ENCODE peak calls at places on chromosome 18, in seven cellular contexts. N, T, E, I, Z, P and F are unnamed samples.

GRCh38 chr18:31301201-31301655 is 16.7 kb upstream of the DSG1 start:
- DNase-seq in N (peak), T (peak), E (no peak), I (no peak), Z (no peak), P (no peak), F (no peak)

GRCh38 chr18:37689841-37690240 is 124.2 kb upstream of the CELF4 start:
- DNase-seq in N (no peak), T (no peak), E (no peak), I (no peak), Z (no peak), P (no peak), F (no peak)

GRCh38 chr18:25516121-25516520 is 164.2 kb upstream of the ZNF521 start:
- DNase-seq in N (no peak), T (no peak), E (no peak), I (no peak), Z (no peak), P (no peak), F (no peak)

GRCh38 chr18:44133483-44133882 is 547.2 kb upstream of the SETBP1 start:
- DNase-seq in N (no peak), T (no peak), E (no peak), I (no peak), Z (no peak), P (no peak), F (no peak)

GRCh38 chr18:60873708-60874107 is 459.5 kb upstream of the CDH20 start:
- DNase-seq in N (no peak), T (no peak), E (no peak), I (no peak), Z (no peak), P (no peak), F (no peak)

GRCh38 chr18:38698108-38698507 is 1132.5 kb upstream of the CELF4 start:
- DNase-seq in N (no peak), T (no peak), E (no peak), I (no peak), Z (no peak), P (no peak), F (no peak)

GRCh38 chr18:5895300-5895885 is at the start of gene TMEM200C:
- DNase-seq in N (no peak), T (peak), E (peak), I (no peak), Z (no peak), P (no peak), F (no peak)

GRCh38 chr18:27844416-27844792 is 332.5 kb downstream of the CDH2 start:
- DNase-seq in N (no peak), T (peak), E (no peak), I (no peak), Z (no peak), P (no peak), F (no peak)

GRCh38 chr18:42813570-42813969 is 301.9 kb downstream of the RIT2 start:
- DNase-seq in N (no peak), T (no peak), E (no peak), I (no peak), Z (no peak), P (no peak), F (no peak)

GRCh38 chr18:50832754-50833153 is 12.9 kb upstream of the MRO start:
- DNase-seq in N (no peak), T (no peak), E (no peak), I (no peak), Z (no peak), P (no peak), F (no peak)

DNA sequence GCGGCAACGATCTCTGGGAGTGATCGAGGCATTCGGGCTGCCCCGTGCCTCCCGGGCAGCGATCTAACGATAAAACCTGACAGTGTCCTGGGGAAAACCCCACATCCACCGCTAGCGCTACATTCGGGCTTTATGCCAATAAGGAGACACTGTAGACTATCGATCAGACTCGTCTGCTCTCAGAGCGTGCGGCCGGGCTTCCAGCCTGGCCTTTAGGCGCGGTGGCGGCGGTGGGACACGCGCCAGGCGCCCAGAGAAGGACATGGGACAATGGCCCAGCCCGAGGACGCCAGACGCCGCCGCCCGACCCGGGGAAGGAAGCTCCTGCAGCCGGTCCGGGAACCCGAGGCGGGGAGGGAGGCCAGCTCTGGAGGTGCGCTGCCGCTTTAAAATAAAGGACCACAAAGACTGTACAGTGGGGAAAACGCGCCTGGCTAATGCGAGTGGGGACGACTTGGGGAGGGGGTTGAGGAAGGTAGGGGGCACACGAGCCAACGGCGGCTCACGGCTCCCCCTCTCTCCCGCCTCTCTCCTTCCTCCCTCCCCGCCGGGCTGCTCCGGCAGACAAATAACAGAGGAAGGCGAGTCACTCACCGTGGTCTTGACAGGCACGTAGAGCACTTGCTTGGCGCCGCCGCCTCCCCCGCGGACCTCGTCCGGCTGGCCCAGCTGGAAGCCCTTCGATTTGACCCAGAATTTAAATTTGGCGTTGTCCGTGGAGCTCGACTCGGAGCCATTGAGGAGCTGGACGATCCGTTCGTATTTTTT is 2.1 kb downstream of the NOL4 start:
- DNase-seq in N (no peak), T (no peak), E (no peak), I (no peak), Z (no peak), P (no peak), F (no peak)
- TF ChIP-seq POLR2A in N (no peak), T (no peak), E (no peak), I (no peak), Z (no peak), P (no peak), F (no peak)

GRCh38 chr18:23302852-23303527 is 150.1 kb upstream of the RIOK3 start:
- DNase-seq in N (no peak), T (peak), E (no peak), I (no peak), Z (no peak), P (no peak), F (no peak)
- TF ChIP-seq POLR2A in N (no peak), T (no peak), E (no peak), I (no peak), Z (no peak), P (no peak), F (no peak)

GRCh38 chr18:8619041-8619440 is 9.8 kb downstream of the RAB12 start:
- DNase-seq in N (no peak), T (no peak), E (no peak), I (no peak), Z (no peak), P (no peak), F (no peak)
- TF ChIP-seq POLR2A in N (no peak), T (no peak), E (no peak), I (no peak), Z (no peak), P (no peak), F (no peak)

GRCh38 chr18:3595282-3596273 is 145.6 kb downstream of the TGIF1 start:
- DNase-seq in N (peak), T (peak), E (peak), I (peak), Z (peak), P (peak), F (peak)
- TF ChIP-seq POLR2A in N (no peak), T (peak), E (peak), I (peak), Z (no peak), P (no peak), F (peak)

GRCh38 chr18:9803698-9804516 is 81.9 kb upstream of the TXNDC2 start:
- DNase-seq in N (no peak), T (no peak), E (peak), I (peak), Z (no peak), P (no peak), F (peak)
- TF ChIP-seq POLR2A in N (no peak), T (no peak), E (no peak), I (no peak), Z (no peak), P (no peak), F (peak)

GRCh38 chr18:52427521-52428175 is 87.7 kb downstream of the DCC start:
- DNase-seq in N (no peak), T (no peak), E (no peak), I (no peak), Z (no peak), P (no peak), F (no peak)
- TF ChIP-seq POLR2A in N (no peak), T (no peak), E (no peak), I (no peak), Z (no peak), P (no peak), F (no peak)

GRCh38 chr18:67477522-67477921 is 39.0 kb downstream of the DSEL start:
- DNase-seq in N (no peak), T (no peak), E (no peak), I (no peak), Z (no peak), P (no peak), F (no peak)
- TF ChIP-seq POLR2A in N (no peak), T (no peak), E (no peak), I (no peak), Z (no peak), P (no peak), F (no peak)

DNA sequence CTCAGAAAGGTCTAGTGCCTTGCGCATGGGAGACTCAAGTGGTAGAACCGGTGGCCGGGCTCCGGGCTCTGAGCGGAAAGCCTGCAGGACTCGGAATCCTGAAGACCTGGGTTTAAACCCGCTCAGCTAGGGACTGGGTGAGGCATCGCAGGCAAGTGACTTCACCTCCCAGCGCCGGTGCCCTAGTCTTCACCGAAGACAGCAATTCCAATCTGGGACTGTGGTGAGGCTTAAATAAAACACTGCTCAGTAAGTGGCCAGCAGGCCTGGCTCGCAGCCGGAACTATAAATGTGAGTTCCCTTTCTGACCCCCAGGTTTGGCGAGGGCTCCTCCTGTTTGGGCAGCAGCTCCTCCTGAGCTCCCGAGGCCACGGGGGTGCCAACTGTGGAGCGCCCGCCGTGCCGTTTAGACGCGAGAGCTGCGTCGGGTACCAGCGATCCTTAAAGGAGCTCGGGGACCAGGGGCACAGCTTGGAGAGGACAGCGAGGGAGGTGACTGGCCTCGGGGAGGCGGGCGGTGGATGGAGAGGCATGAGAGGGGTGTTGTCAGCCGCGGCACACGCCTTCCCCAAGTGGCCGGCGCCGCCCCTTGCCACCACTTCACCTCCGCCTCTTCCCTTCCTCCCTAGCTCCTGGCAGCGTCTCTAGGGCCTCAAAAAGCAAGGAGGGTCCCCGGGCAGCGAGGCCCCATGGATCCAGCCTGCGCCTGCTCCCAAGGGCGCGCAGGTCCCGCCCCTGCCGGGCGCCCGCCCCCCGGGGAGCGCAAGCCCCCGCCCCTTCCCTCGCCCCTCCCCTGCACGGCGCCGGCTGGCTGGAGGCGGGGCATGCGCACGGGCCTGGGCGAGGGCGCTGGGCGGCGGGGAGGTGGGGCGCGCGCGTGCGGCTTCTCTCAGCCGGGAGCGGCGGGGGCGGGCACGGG is 736 bp upstream of the MTCL1 start:
- DNase-seq in N (peak), T (peak), E (peak), I (peak), Z (peak), P (peak), F (peak)
- TF ChIP-seq POLR2A in N (peak), T (peak), E (peak), I (peak), Z (no peak), P (peak), F (no peak)

GRCh38 chr18:58378411-58378820 is 250.5 kb downstream of the ALPK2 start:
- DNase-seq in N (no peak), T (no peak), E (no peak), I (no peak), Z (no peak), P (no peak), F (no peak)
- TF ChIP-seq POLR2A in N (no peak), T (no peak), E (no peak), I (no peak), Z (no peak), P (no peak), F (no peak)

DNA sequence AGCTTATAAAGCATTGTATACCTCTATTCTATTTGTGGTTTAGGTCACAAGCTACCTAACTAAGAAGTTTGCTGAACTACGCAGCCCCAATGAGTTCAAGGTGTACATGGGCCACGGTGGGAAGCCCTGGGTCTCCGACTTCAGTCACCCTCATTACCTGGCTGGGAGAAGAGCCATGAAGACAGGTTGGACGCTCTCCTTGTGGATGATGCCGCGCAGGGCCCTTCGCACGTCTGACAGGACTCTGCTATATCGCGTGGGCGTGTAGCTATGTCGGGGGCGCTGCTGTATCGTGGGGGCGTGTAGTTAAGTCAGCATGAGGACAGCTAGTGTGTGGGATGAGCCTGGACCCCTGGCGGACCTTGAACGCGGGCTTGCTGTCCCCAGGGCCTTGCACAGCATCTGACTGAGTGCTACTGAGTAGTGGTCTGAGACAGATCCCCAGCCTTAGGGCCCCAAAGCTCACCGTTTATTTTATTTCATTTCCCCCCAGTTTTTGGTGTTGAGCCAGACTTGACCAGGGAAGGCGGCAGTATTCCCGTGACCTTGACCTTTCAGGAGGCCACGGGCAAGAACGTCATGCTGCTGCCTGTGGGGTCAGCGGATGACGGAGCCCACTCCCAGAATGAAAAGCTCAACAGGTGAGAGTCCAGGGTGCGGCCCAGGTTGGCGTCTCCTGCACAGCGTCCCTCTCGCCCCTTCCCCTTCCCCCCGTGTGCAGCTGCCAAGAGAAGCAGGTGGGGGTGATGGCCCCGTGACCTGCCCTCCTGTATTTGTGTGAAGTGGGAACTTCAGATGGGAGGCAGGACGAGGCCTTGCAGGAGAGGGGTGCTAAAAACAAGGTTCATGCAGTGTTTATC is 15.6 kb upstream of the CNDP1 start:
- DNase-seq in N (no peak), T (no peak), E (peak), I (no peak), Z (no peak), P (no peak), F (no peak)
- TF ChIP-seq POLR2A in N (no peak), T (no peak), E (no peak), I (no peak), Z (no peak), P (no peak), F (no peak)